ENCODE peak calls at places on chromosomes 13 and 19, in nine cellular contexts. V is SHP77, J is HTR-8/SVneo, H is nucleus accumbens, F is chondrocyte, N is head of caudate nucleus, D is upper lobe of right lung, Z is progenitor cell of endocrine pancreas, M is AG04450. T is an unnamed sample.

GRCh38 chr13:114089751-114090400 is 42.5 kb downstream of the RASA3 start:
- DNase-seq in J (no peak), M (no peak), V (peak), F (peak), H (no peak), D (peak), N (no peak), Z (no peak), T (no peak)

GRCh38 chr13:109389892-109390345 is 396.5 kb downstream of the IRS2 start:
- DNase-seq in N (no peak), F (no peak), H (no peak), M (no peak), V (no peak), D (no peak), J (no peak), Z (no peak), T (no peak)

GRCh38 chr19:917323-918151 is at the start of gene KISS1R:
- DNase-seq in D (peak), N (no peak), H (no peak), J (no peak), F (peak), M (no peak), V (peak), Z (peak), T (peak)

GRCh38 chr19:35959968-35960320 is 23.8 kb downstream of the LRFN3 start:
- DNase-seq in V (no peak), F (no peak), M (no peak), J (no peak), H (no peak), D (no peak), Z (no peak), N (no peak), T (no peak)

GRCh38 chr13:51000576-51001260 is 91.1 kb downstream of the RNASEH2B start:
- DNase-seq in J (no peak), M (peak), V (peak), N (no peak), D (no peak), Z (no peak), F (no peak), H (no peak), T (no peak)

GRCh38 chr13:43573361-43573740 is 213.4 kb downstream of the ENOX1 start:
- DNase-seq in Z (no peak), N (no peak), M (no peak), D (no peak), F (no peak), V (no peak), H (no peak), J (peak), T (no peak)

GRCh38 chr13:60696602-60697001 is 299.6 kb downstream of the TDRD3 start:
- DNase-seq in F (no peak), N (no peak), J (no peak), D (no peak), V (no peak), H (no peak), M (no peak), Z (no peak), T (no peak)

GRCh38 chr19:37719927-37720265 is 335 bp upstream of the ZNF607 start:
- DNase-seq in H (no peak), D (no peak), V (no peak), Z (no peak), F (no peak), J (no peak), M (no peak), N (no peak), T (no peak)

GRCh38 chr19:38707512-38708114 is 36.7 kb downstream of the CAPN12 start:
- DNase-seq in M (no peak), H (no peak), Z (no peak), F (no peak), N (no peak), V (peak), J (no peak), D (no peak), T (no peak)

GRCh38 chr19:17929056-17929455 is 3.8 kb upstream of the CCDC124 start:
- DNase-seq in D (no peak), F (no peak), J (no peak), Z (no peak), N (no peak), V (no peak), M (no peak), H (no peak), T (peak)

GRCh38 chr13:59659981-59660380 is 503.7 kb downstream of the DIAPH3 start:
- DNase-seq in H (no peak), F (no peak), J (no peak), Z (no peak), N (no peak), V (no peak), M (no peak), D (no peak), T (no peak)

GRCh38 chr13:77836423-77836822 is 82.2 kb downstream of the EDNRB start:
- DNase-seq in V (no peak), H (no peak), D (no peak), F (no peak), N (no peak), M (no peak), J (no peak), Z (no peak), T (no peak)

GRCh38 chr13:80408270-80408669 is 67.3 kb upstream of the SPRY2 start:
- DNase-seq in F (no peak), J (no peak), Z (no peak), H (no peak), M (no peak), D (no peak), N (no peak), V (no peak), T (no peak)

GRCh38 chr13:110575322-110576069 is 14.0 kb upstream of the RAB20 start:
- DNase-seq in D (peak), M (no peak), Z (no peak), J (no peak), H (no peak), N (no peak), F (no peak), V (peak), T (peak)

GRCh38 chr19:4473708-4474503 is 1.8 kb downstream of the HDGFL2 start:
- DNase-seq in V (no peak), H (no peak), J (no peak), N (no peak), M (no peak), D (no peak), Z (no peak), F (no peak), T (no peak)

GRCh38 chr13:80361883-80362327 is 21.0 kb upstream of the SPRY2 start:
- DNase-seq in M (no peak), D (no peak), N (no peak), F (no peak), H (peak), J (no peak), Z (no peak), V (peak), T (peak)

GRCh38 chr19:31317542-31317941 is 31.7 kb downstream of the TSHZ3 start:
- DNase-seq in D (no peak), N (no peak), V (no peak), F (no peak), H (no peak), M (no peak), J (no peak), Z (no peak), T (no peak)

GRCh38 chr19:41821003-41821735 is 23.3 kb downstream of the LYPD4 start:
- DNase-seq in V (peak), F (peak), N (no peak), H (no peak), Z (no peak), M (no peak), D (peak), J (peak), T (peak)

GRCh38 chr13:106052200-106052767 is 483.2 kb downstream of the EFNB2 start:
- DNase-seq in M (peak), N (no peak), H (no peak), J (no peak), D (no peak), V (no peak), F (no peak), Z (no peak), T (no peak)

GRCh38 chr19:55216461-55217198 is 7.3 kb upstream of the PTPRH start:
- DNase-seq in F (no peak), H (peak), Z (peak), J (peak), M (peak), N (peak), V (peak), D (peak), T (peak)

GRCh38 chr13:109974354-109974753 is 188.0 kb upstream of the IRS2 start:
- DNase-seq in Z (no peak), J (no peak), D (no peak), M (no peak), N (no peak), H (no peak), V (no peak), F (no peak), T (no peak)